ENCODE peak calls at places on chromosome 12, in seven cellular contexts. B is choroid plexus epithelial cell; D is HEK293T; G is left colon; U is HTR-8/SVneo; C is activated CD4-positive, CD25-positive, alpha-beta regulatory T cell treated with anti-CD3 and anti-CD28 coated beads, Interleukin-2, amount 50 U/mL, for 72 hours; Z is activated CD4-positive, alpha-beta memory T cell treated with anti-CD3 and anti-CD28 coated beads, Interleukin-2, amount 10 ng/mL, durations not matched to agents 7 days and 5 days. O is an unnamed sample.

GRCh38 chr12:75086086-75087038 is 123.3 kb downstream of the KCNC2 start:
- DNase-seq in B (peak), D (no peak), G (no peak), U (no peak), C (no peak), Z (no peak), O (no peak)

GRCh38 chr12:43308776-43309175 is 243.2 kb downstream of the ADAMTS20 start:
- DNase-seq in B (no peak), D (no peak), G (no peak), U (no peak), C (no peak), Z (no peak), O (no peak)

GRCh38 chr12:78863482-78864427 is 819 bp upstream of the SYT1 start:
- DNase-seq in B (peak), D (peak), G (peak), U (peak), C (no peak), Z (no peak), O (peak)

GRCh38 chr12:122018457-122018856 is 3.2 kb upstream of the BCL7A start:
- DNase-seq in B (no peak), D (no peak), G (no peak), U (no peak), C (no peak), Z (no peak), O (no peak)

GRCh38 chr12:69834147-69834546 is 9.1 kb downstream of the MYRFL start:
- DNase-seq in B (no peak), D (no peak), G (no peak), U (no peak), C (no peak), Z (no peak), O (no peak)

GRCh38 chr12:11656550-11656949 is 7.1 kb downstream of the ETV6 start:
- DNase-seq in B (no peak), D (no peak), G (no peak), U (no peak), C (no peak), Z (no peak), O (no peak)

GRCh38 chr12:62679569-62679968 is 212.9 kb downstream of the MON2 start:
- DNase-seq in B (peak), D (no peak), G (no peak), U (no peak), C (no peak), Z (no peak), O (no peak)

GRCh38 chr12:117030187-117030896 is 68.9 kb downstream of the TESC start:
- DNase-seq in B (no peak), D (no peak), G (no peak), U (no peak), C (peak), Z (no peak), O (peak)

GRCh38 chr12:92912052-92912451 is 17.0 kb downstream of the EEA1 start:
- DNase-seq in B (no peak), D (no peak), G (no peak), U (no peak), C (no peak), Z (no peak), O (no peak)

GRCh38 chr12:23525450-23526072 is 423.9 kb downstream of the SOX5 start:
- DNase-seq in B (peak), D (no peak), G (no peak), U (no peak), C (no peak), Z (no peak), O (no peak)

GRCh38 chr12:1605129-1606020 is 11.0 kb upstream of the FBXL14 start:
- DNase-seq in B (peak), D (peak), G (peak), U (peak), C (peak), Z (peak), O (peak)

GRCh38 chr12:114241973-114242434 is 163.9 kb downstream of the TBX5 start:
- DNase-seq in B (no peak), D (peak), G (no peak), U (no peak), C (no peak), Z (no peak), O (no peak)

GRCh38 chr12:113933201-113933786 is 32.8 kb downstream of the RBM19 start:
- DNase-seq in B (peak), D (peak), G (no peak), U (no peak), C (no peak), Z (no peak), O (peak)

GRCh38 chr12:122887817-122888212 is 8.1 kb downstream of the VPS37B start:
- DNase-seq in B (no peak), D (no peak), G (peak), U (no peak), C (no peak), Z (no peak), O (no peak)

GRCh38 chr12:109763201-109763841 is 49.7 kb downstream of the FAM222A start:
- DNase-seq in B (peak), D (no peak), G (no peak), U (no peak), C (peak), Z (peak), O (peak)

GRCh38 chr12:468671-469389 is 9.1 kb downstream of the B4GALNT3 start:
- DNase-seq in B (no peak), D (no peak), G (no peak), U (no peak), C (no peak), Z (no peak), O (no peak)

GRCh38 chr12:123445388-123446344 is 9.2 kb upstream of the RILPL2 start:
- DNase-seq in B (peak), D (no peak), G (no peak), U (peak), C (no peak), Z (no peak), O (peak)

GRCh38 chr12:117836476-117836875 is 132.3 kb downstream of the KSR2 start:
- DNase-seq in B (no peak), D (no peak), G (no peak), U (no peak), C (no peak), Z (no peak), O (no peak)

GRCh38 chr12:130118181-130118580 is 44.1 kb upstream of the FZD10 start:
- DNase-seq in B (no peak), D (no peak), G (no peak), U (no peak), C (no peak), Z (no peak), O (no peak)

GRCh38 chr12:80709811-80710726 is 2.6 kb downstream of the MYF6 start:
- DNase-seq in B (peak), D (peak), G (no peak), U (no peak), C (no peak), Z (no peak), O (no peak)

GRCh38 chr12:119644930-119645329 is 23.0 kb upstream of the PRKAB1 start:
- DNase-seq in B (no peak), D (no peak), G (no peak), U (no peak), C (no peak), Z (no peak), O (no peak)

GRCh38 chr12:91910871-91911388 is 234.7 kb downstream of the BTG1 start:
- DNase-seq in B (peak), D (no peak), G (no peak), U (no peak), C (no peak), Z (no peak), O (no peak)

GRCh38 chr12:14948672-14949071 is 10.3 kb upstream of the ERP27 start:
- DNase-seq in B (peak), D (peak), G (no peak), U (no peak), C (no peak), Z (peak), O (no peak)

GRCh38 chr12:21695896-21696295 is 38.3 kb upstream of the LDHB start:
- DNase-seq in B (no peak), D (no peak), G (no peak), U (no peak), C (no peak), Z (no peak), O (no peak)

GRCh38 chr12:18576104-18576622 is 161.6 kb downstream of the PLCZ1 start:
- DNase-seq in B (peak), D (no peak), G (no peak), U (no peak), C (no peak), Z (no peak), O (no peak)

GRCh38 chr12:68633614-68634558 is 23.2 kb downstream of the RAP1B start:
- DNase-seq in B (no peak), D (no peak), G (no peak), U (no peak), C (no peak), Z (no peak), O (no peak)

GRCh38 chr12:94851396-94852025 is 152.0 kb downstream of the NDUFA12 start:
- DNase-seq in B (no peak), D (no peak), G (no peak), U (no peak), C (no peak), Z (no peak), O (no peak)

GRCh38 chr12:13982010-13982409 is 608 bp upstream of the GRIN2B start:
- DNase-seq in B (no peak), D (peak), G (peak), U (no peak), C (no peak), Z (no peak), O (no peak)

GRCh38 chr12:54759751-54760150 is 94.6 kb upstream of the MUCL1 start:
- DNase-seq in B (peak), D (peak), G (no peak), U (peak), C (no peak), Z (peak), O (no peak)

GRCh38 chr12:113075137-113075683 is 18.7 kb downstream of the DTX1 start:
- DNase-seq in B (no peak), D (no peak), G (no peak), U (no peak), C (no peak), Z (no peak), O (no peak)

GRCh38 chr12:110933326-110933974 is 13.1 kb upstream of the MYL2 start:
- DNase-seq in B (no peak), D (no peak), G (no peak), U (no peak), C (no peak), Z (no peak), O (no peak)

GRCh38 chr12:52354197-52354596 is 13.1 kb downstream of the KRT85 start:
- DNase-seq in B (no peak), D (no peak), G (no peak), U (no peak), C (no peak), Z (no peak), O (no peak)

GRCh38 chr12:48189331-48190125 is 6.1 kb downstream of the CCDC184 start:
- DNase-seq in B (peak), D (peak), G (peak), U (peak), C (peak), Z (peak), O (peak)

GRCh38 chr12:124105546-124105945 is 132.5 kb downstream of the ZNF664 start:
- DNase-seq in B (no peak), D (no peak), G (no peak), U (no peak), C (no peak), Z (no peak), O (no peak)